ENCODE peak calls at places on chromosomes 5 and 9, in nine cellular contexts. One of them, this sample, is unnamed.

GRCh38 chr9:8960254-8960653 is 1160.7 kb upstream of the DMAC1 start:
- DNase-seq in ovary: no peak
- DNase-seq in IMR-90: no peak
- DNase-seq in A549: no peak
- DNase-seq in GM12891: no peak
- DNase-seq in Peyer's patch: no peak
- DNase-seq in HepG2: no peak
- DNase-seq in GM12878: no peak
- DNase-seq in transverse colon: no peak
- DNase-seq in this sample: no peak

GRCh38 chr9:8492034-8492433 is 692.5 kb upstream of the DMAC1 start:
- DNase-seq in IMR-90: no peak
- DNase-seq in A549: no peak
- DNase-seq in GM12878: no peak
- DNase-seq in transverse colon: no peak
- DNase-seq in ovary: no peak
- DNase-seq in Peyer's patch: no peak
- DNase-seq in GM12891: no peak
- DNase-seq in HepG2: no peak
- DNase-seq in this sample: no peak

GRCh38 chr5:168755548-168756093 is 176.5 kb upstream of the PANK3 start:
- DNase-seq in IMR-90: no peak
- DNase-seq in Peyer's patch: no peak
- DNase-seq in transverse colon: no peak
- DNase-seq in A549: no peak
- DNase-seq in GM12878: no peak
- DNase-seq in GM12891: no peak
- DNase-seq in ovary: no peak
- DNase-seq in HepG2: no peak
- DNase-seq in this sample: no peak

GRCh38 chr5:141349917-141350619 is at the start of gene PCDHGB1:
- DNase-seq in transverse colon: peak; percentile 20
- DNase-seq in GM12891: peak; percentile 58
- DNase-seq in HepG2: peak; percentile 75
- DNase-seq in GM12878: no peak
- DNase-seq in ovary: no peak
- DNase-seq in A549: peak; percentile 80
- DNase-seq in IMR-90: peak; percentile 71
- DNase-seq in Peyer's patch: no peak
- DNase-seq in this sample: peak; percentile 10

GRCh38 chr9:92763721-92764380 is 782 bp downstream of the BICD2 start:
- DNase-seq in GM12891: peak; percentile 37
- DNase-seq in transverse colon: peak; percentile 42
- DNase-seq in IMR-90: no peak
- DNase-seq in HepG2: no peak
- DNase-seq in GM12878: no peak
- DNase-seq in A549: no peak
- DNase-seq in ovary: peak; percentile 59
- DNase-seq in Peyer's patch: peak; percentile 52
- DNase-seq in this sample: peak; percentile 67

GRCh38 chr5:69369369-69370121 is at the start of the genes AK6, RAD17 and TAF9:
- DNase-seq in GM12878: peak; percentile 76
- DNase-seq in IMR-90: peak; percentile 88
- DNase-seq in GM12891: peak; percentile 75
- DNase-seq in Peyer's patch: peak; percentile 94
- DNase-seq in ovary: peak; percentile 94
- DNase-seq in HepG2: peak; percentile 86
- DNase-seq in A549: peak; percentile 90
- DNase-seq in transverse colon: peak; percentile 94
- DNase-seq in this sample: peak; percentile 97

GRCh38 chr9:93673844-93674334 is 97.5 kb downstream of the PHF2 start:
- DNase-seq in ovary: peak; percentile 9
- DNase-seq in HepG2: no peak
- DNase-seq in IMR-90: no peak
- DNase-seq in transverse colon: peak; percentile 3
- DNase-seq in Peyer's patch: no peak
- DNase-seq in GM12878: no peak
- DNase-seq in GM12891: no peak
- DNase-seq in A549: no peak
- DNase-seq in this sample: peak; percentile 43

GRCh38 chr9:129611302-129611800 is 9.6 kb downstream of the C9orf50 start:
- DNase-seq in GM12891: no peak
- DNase-seq in ovary: no peak
- DNase-seq in HepG2: no peak
- DNase-seq in GM12878: no peak
- DNase-seq in A549: no peak
- DNase-seq in transverse colon: no peak
- DNase-seq in IMR-90: no peak
- DNase-seq in Peyer's patch: no peak
- DNase-seq in this sample: no peak

GRCh38 chr5:165258188-165258855 is 1752.9 kb downstream of the MAT2B start:
- DNase-seq in IMR-90: no peak
- DNase-seq in HepG2: no peak
- DNase-seq in A549: no peak
- DNase-seq in transverse colon: no peak
- DNase-seq in GM12891: no peak
- DNase-seq in GM12878: no peak
- DNase-seq in ovary: no peak
- DNase-seq in Peyer's patch: no peak
- DNase-seq in this sample: no peak

GRCh38 chr5:20601678-20602100 is 613.7 kb upstream of the CDH18 start:
- DNase-seq in GM12878: no peak
- DNase-seq in GM12891: no peak
- DNase-seq in IMR-90: no peak
- DNase-seq in transverse colon: no peak
- DNase-seq in ovary: no peak
- DNase-seq in HepG2: no peak
- DNase-seq in Peyer's patch: no peak
- DNase-seq in A549: no peak
- DNase-seq in this sample: no peak

GRCh38 chr5:97449172-97449571 is 266.1 kb upstream of the RIOK2 start:
- DNase-seq in GM12891: no peak
- DNase-seq in Peyer's patch: no peak
- DNase-seq in HepG2: no peak
- DNase-seq in ovary: no peak
- DNase-seq in GM12878: no peak
- DNase-seq in A549: no peak
- DNase-seq in IMR-90: no peak
- DNase-seq in transverse colon: no peak
- DNase-seq in this sample: no peak

DNA sequence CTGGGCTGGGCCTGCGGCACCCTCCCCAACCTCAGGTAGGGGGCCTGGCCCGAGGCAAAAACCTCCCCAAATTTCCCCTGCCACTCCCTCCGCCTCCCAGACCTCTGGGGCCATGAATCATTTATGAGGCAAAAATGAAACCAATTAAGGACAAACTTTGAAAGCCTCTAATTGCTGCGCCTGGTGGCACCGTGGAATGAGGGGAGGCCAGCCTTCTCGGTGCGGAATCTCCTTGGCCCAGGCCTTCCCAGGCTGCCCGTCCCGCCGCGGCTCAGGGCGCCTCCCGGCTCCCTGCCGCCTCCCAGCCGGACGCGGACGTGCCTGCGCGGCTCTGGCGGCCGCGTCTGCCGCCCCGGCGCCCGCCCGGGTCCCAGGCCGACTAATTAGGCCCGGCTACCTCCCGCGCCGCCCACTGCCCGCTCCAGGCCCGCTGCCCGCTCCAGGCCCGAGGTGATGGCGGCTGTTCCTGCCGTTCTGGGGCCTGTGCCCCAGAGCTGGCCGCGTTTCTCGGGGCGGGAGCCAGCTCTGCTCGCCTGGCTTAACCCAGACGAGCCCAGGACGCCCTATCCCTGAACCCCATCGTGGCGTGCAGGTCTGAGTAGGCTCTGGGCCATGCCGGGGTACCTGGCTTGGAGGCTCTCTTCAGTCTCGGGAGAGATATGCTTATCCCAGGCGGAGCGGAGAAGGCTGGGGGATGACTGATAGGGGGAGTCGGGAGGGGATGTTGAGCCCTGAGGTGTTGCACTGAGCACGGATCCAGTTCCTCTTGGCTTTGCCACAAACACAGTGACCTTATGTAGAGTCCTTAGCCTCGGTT is 20.1 kb downstream of the CXXC5 start:
- DNase-seq in HepG2: no peak
- DNase-seq in GM12891: no peak
- DNase-seq in IMR-90: no peak
- DNase-seq in transverse colon: no peak
- DNase-seq in ovary: peak; percentile 63
- DNase-seq in GM12878: no peak
- DNase-seq in A549: no peak
- DNase-seq in Peyer's patch: peak; percentile 18
- DNase-seq in this sample: peak; percentile 78
- TF ChIP-seq POLR2A in HepG2: no peak
- TF ChIP-seq POLR2A in GM12891: no peak
- TF ChIP-seq POLR2A in IMR-90: no peak
- TF ChIP-seq POLR2A in transverse colon: no peak
- TF ChIP-seq POLR2A in ovary: no peak
- TF ChIP-seq POLR2A in GM12878: no peak
- TF ChIP-seq POLR2A in A549: no peak
- TF ChIP-seq POLR2A in Peyer's patch: no peak
- TF ChIP-seq POLR2A in this sample: peak; percentile 55

DNA sequence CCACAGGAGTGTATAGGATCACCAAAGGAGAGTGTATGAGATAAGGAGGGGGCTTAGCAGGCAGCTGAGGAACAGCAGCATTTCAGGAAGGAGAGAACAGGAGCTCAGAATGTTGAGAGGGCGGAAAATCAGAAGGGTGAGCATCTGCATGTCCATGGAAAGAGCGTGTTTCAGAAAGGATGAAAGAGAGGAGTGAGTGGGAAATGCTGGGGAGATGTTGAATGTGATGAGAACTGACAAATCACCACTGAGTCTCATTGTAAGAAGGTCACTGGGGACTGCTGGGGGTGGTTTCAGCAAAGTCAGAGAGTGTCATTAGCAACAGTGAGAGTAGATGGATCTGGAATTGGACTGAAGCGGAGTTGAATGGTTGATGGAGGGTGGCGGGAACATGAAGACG is 65.8 kb downstream of the ANKRD33B start:
- DNase-seq in HepG2: no peak
- DNase-seq in ovary: no peak
- DNase-seq in Peyer's patch: no peak
- DNase-seq in IMR-90: no peak
- DNase-seq in GM12891: no peak
- DNase-seq in GM12878: no peak
- DNase-seq in transverse colon: no peak
- DNase-seq in A549: no peak
- DNase-seq in this sample: no peak
- TF ChIP-seq POLR2A in HepG2: no peak
- TF ChIP-seq POLR2A in ovary: no peak
- TF ChIP-seq POLR2A in Peyer's patch: no peak
- TF ChIP-seq POLR2A in IMR-90: no peak
- TF ChIP-seq POLR2A in GM12891: no peak
- TF ChIP-seq POLR2A in GM12878: peak; percentile 27
- TF ChIP-seq POLR2A in transverse colon: no peak
- TF ChIP-seq POLR2A in A549: no peak
- TF ChIP-seq POLR2A in this sample: no peak

DNA sequence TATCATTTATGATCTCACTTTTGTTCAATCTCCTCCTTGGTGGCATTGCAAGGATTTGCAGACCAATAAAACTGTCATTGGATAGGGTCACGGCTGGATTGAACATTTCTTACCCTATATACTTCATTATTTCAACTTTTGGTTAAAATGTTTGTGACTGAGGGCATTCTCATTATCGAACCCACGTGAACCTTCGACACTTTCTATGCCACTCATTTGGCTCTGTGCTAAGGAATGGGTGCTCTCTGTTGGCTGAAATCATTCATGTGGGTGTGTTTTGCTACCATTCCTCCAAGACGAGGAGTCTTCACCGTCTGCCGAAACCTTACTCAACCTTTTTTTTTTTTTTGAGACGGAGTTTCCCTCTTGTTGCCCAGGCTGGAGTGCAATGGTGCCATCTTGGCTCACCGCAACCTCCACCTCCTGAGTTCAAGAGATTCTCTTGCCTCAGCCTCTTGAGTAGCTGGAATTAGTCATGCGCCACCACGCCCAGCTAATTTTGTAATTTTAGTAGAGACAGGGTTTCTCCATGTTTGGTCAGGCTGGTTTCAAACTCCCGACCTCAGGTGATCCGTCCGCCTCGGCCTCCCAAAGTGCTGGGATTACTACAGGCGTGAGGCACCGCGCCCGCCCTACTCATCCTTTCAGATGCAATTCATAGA is 62.5 kb downstream of the CSNK1A1 start:
- DNase-seq in GM12878: no peak
- DNase-seq in transverse colon: peak; percentile 36
- DNase-seq in GM12891: no peak
- DNase-seq in ovary: no peak
- DNase-seq in A549: no peak
- DNase-seq in Peyer's patch: no peak
- DNase-seq in IMR-90: no peak
- DNase-seq in HepG2: no peak
- DNase-seq in this sample: no peak
- TF ChIP-seq POLR2A in GM12878: peak; percentile 17
- TF ChIP-seq POLR2A in transverse colon: no peak
- TF ChIP-seq POLR2A in GM12891: no peak
- TF ChIP-seq POLR2A in ovary: no peak
- TF ChIP-seq POLR2A in A549: no peak
- TF ChIP-seq POLR2A in Peyer's patch: no peak
- TF ChIP-seq POLR2A in IMR-90: no peak
- TF ChIP-seq POLR2A in HepG2: no peak
- TF ChIP-seq POLR2A in this sample: no peak

GRCh38 chr5:124746252-124746915 is at the start of gene ZNF608:
- DNase-seq in HepG2: peak; percentile 6
- DNase-seq in transverse colon: peak; percentile 29
- DNase-seq in ovary: peak; percentile 38
- DNase-seq in GM12891: no peak
- DNase-seq in A549: peak; percentile 27
- DNase-seq in Peyer's patch: no peak
- DNase-seq in IMR-90: peak; percentile 78
- DNase-seq in GM12878: no peak
- DNase-seq in this sample: no peak
- TF ChIP-seq POLR2A in HepG2: no peak
- TF ChIP-seq POLR2A in transverse colon: peak; percentile 25
- TF ChIP-seq POLR2A in ovary: no peak
- TF ChIP-seq POLR2A in GM12891: peak; percentile 4
- TF ChIP-seq POLR2A in A549: no peak
- TF ChIP-seq POLR2A in Peyer's patch: no peak
- TF ChIP-seq POLR2A in IMR-90: no peak
- TF ChIP-seq POLR2A in GM12878: no peak
- TF ChIP-seq POLR2A in this sample: no peak

This sample was measured in erythroblast.